ENCODE peak calls at places on chromosomes 13 and 19, in eight cellular contexts. P, U, O, B, G, I, X and F are unnamed samples.
A peak's percentile ranks its signal among the peaks of the same experiment; 100 is the strongest.

GRCh38 chr13:94020833-94021232 is 458.6 kb downstream of the DCT start:
- DNase-seq in P (no peak), U (no peak), O (no peak), B (no peak), G (no peak), I (no peak), X (no peak), F (no peak)

GRCh38 chr19:28297036-28297435 is 915.9 kb downstream of the UQCRFS1 start:
- DNase-seq in P (no peak), U (no peak), O (no peak), B (no peak), G (no peak), I (no peak), X (no peak), F (no peak)

GRCh38 chr13:106182404-106182803 is 353.1 kb downstream of the EFNB2 start:
- DNase-seq in P (peak; percentile 62), U (no peak), O (no peak), B (no peak), G (no peak), I (no peak), X (no peak), F (no peak)

GRCh38 chr13:76993021-76993420 is 1.1 kb downstream of the CLN5 start:
- DNase-seq in P (no peak), U (no peak), O (no peak), B (no peak), G (no peak), I (no peak), X (no peak), F (no peak)

GRCh38 chr19:31149306-31149975 is 199.8 kb downstream of the TSHZ3 start:
- DNase-seq in P (no peak), U (no peak), O (no peak), B (no peak), G (no peak), I (no peak), X (no peak), F (no peak)

GRCh38 chr19:1076951-1077350 is 10.0 kb downstream of the ARHGAP45 start:
- DNase-seq in P (no peak), U (peak; percentile 65), O (no peak), B (peak; percentile 63), G (no peak), I (no peak), X (peak; percentile 85), F (peak; percentile 97)

GRCh38 chr13:99404005-99404755 is 97.0 kb upstream of the GPR183 start:
- DNase-seq in P (no peak), U (no peak), O (no peak), B (no peak), G (no peak), I (no peak), X (no peak), F (no peak)

GRCh38 chr19:42191855-42192254 is 25.6 kb downstream of the DEDD2 start:
- DNase-seq in P (no peak), U (no peak), O (no peak), B (no peak), G (no peak), I (no peak), X (no peak), F (peak; percentile 75)

GRCh38 chr19:934865-935422 is 9.1 kb downstream of the ARID3A start:
- DNase-seq in P (no peak), U (peak; percentile 82), O (peak; percentile 83), B (peak; percentile 89), G (no peak), I (no peak), X (no peak), F (no peak)

GRCh38 chr19:55188620-55189019 is 8.5 kb upstream of the SYT5 start:
- DNase-seq in P (no peak), U (no peak), O (no peak), B (no peak), G (no peak), I (no peak), X (no peak), F (no peak)

GRCh38 chr13:108728370-108728769 is 99.0 kb downstream of the MYO16 start:
- DNase-seq in P (no peak), U (no peak), O (no peak), B (no peak), G (peak; percentile 91), I (peak; percentile 57), X (no peak), F (no peak)

GRCh38 chr13:31067416-31068118 is 94.1 kb downstream of the HSPH1 start:
- DNase-seq in P (no peak), U (no peak), O (no peak), B (no peak), G (no peak), I (no peak), X (no peak), F (peak; percentile 21)

GRCh38 chr19:55245236-55245904 is 13.4 kb downstream of the PPP6R1 start:
- DNase-seq in P (no peak), U (no peak), O (no peak), B (no peak), G (no peak), I (no peak), X (no peak), F (no peak)

GRCh38 chr19:49502866-49503581 is 6.8 kb downstream of the RPS11 start:
- DNase-seq in P (peak; percentile 49), U (peak; percentile 39), O (no peak), B (peak; percentile 52), G (peak; percentile 58), I (no peak), X (peak; percentile 47), F (peak; percentile 60)

GRCh38 chr19:18424890-18425514 is 5.8 kb downstream of the SSBP4 start:
- DNase-seq in P (no peak), U (no peak), O (no peak), B (no peak), G (no peak), I (no peak), X (no peak), F (no peak)

GRCh38 chr13:57633141-57633949 is 1.8 kb downstream of the PCDH17 start:
- DNase-seq in P (no peak), U (peak; percentile 60), O (peak; percentile 71), B (peak; percentile 48), G (peak; percentile 88), I (peak; percentile 88), X (no peak), F (peak; percentile 1)

GRCh38 chr19:33819496-33819874 is 22.8 kb downstream of the KCTD15 start:
- DNase-seq in P (no peak), U (no peak), O (no peak), B (no peak), G (peak; percentile 55), I (no peak), X (no peak), F (no peak)

GRCh38 chr13:25225970-25226369 is 53.9 kb upstream of the AMER2 start:
- DNase-seq in P (no peak), U (no peak), O (no peak), B (no peak), G (peak; percentile 30), I (no peak), X (no peak), F (no peak)

GRCh38 chr13:78586706-78587105 is 16.6 kb downstream of the POU4F1 start:
- DNase-seq in P (no peak), U (no peak), O (no peak), B (no peak), G (peak; percentile 96), I (peak; percentile 81), X (no peak), F (no peak)

GRCh38 chr13:46352810-46353209 is 34.2 kb downstream of the RUBCNL start:
- DNase-seq in P (no peak), U (peak; percentile 49), O (peak; percentile 61), B (no peak), G (no peak), I (no peak), X (no peak), F (no peak)

GRCh38 chr19:10227215-10227971 is 3.7 kb downstream of the S1PR2 start:
- DNase-seq in P (no peak), U (peak; percentile 43), O (peak; percentile 73), B (peak; percentile 32), G (peak; percentile 61), I (peak; percentile 52), X (no peak), F (peak; percentile 18)

GRCh38 chr19:33460221-33460908 is 61.2 kb downstream of the PEPD start:
- DNase-seq in P (no peak), U (peak; percentile 8), O (no peak), B (no peak), G (no peak), I (no peak), X (no peak), F (no peak)

GRCh38 chr13:37109080-37109678 is 3.7 kb upstream of the CSNK1A1L start:
- DNase-seq in P (no peak), U (no peak), O (no peak), B (no peak), G (peak; percentile 58), I (no peak), X (no peak), F (no peak)

GRCh38 chr13:50909605-50910482 is at the start of gene RNASEH2B:
- DNase-seq in P (no peak), U (peak; percentile 44), O (peak; percentile 70), B (peak; percentile 73), G (peak; percentile 85), I (peak; percentile 67), X (peak; percentile 55), F (peak; percentile 75)
- TF ChIP-seq CTCF in P (no peak), U (no peak), O (no peak), B (peak; percentile 4), G (no peak), I (no peak), X (no peak), F (no peak)

GRCh38 chr13:97810152-97810551 is 143.3 kb upstream of the IPO5 start:
- DNase-seq in P (no peak), U (no peak), O (no peak), B (no peak), G (peak; percentile 34), I (no peak), X (no peak), F (no peak)
- TF ChIP-seq CTCF in P (peak; percentile 45), U (peak; percentile 48), O (no peak), B (peak; percentile 22), G (peak; percentile 53), I (no peak), X (no peak), F (no peak)

GRCh38 chr19:16405797-16406196 is 66.0 kb downstream of the EPS15L1 start:
- DNase-seq in P (no peak), U (no peak), O (no peak), B (no peak), G (no peak), I (no peak), X (no peak), F (no peak)

GRCh38 chr19:16403151-16403977 is 68.4 kb downstream of the EPS15L1 start:
- DNase-seq in P (no peak), U (no peak), O (peak; percentile 81), B (no peak), G (no peak), I (no peak), X (no peak), F (no peak)

GRCh38 chr19:16405091-16405490 is 66.7 kb downstream of the EPS15L1 start:
- DNase-seq in P (no peak), U (no peak), O (no peak), B (no peak), G (no peak), I (no peak), X (no peak), F (no peak)

GRCh38 chr19:16404396-16404795 is 67.4 kb downstream of the EPS15L1 start:
- DNase-seq in P (no peak), U (no peak), O (no peak), B (no peak), G (no peak), I (no peak), X (no peak), F (no peak)

GRCh38 chr19:16406356-16406755 is 65.4 kb downstream of the EPS15L1 start:
- DNase-seq in P (no peak), U (no peak), O (no peak), B (no peak), G (no peak), I (no peak), X (no peak), F (no peak)
- TF ChIP-seq CTCF in P (no peak), U (no peak), O (no peak), B (no peak), G (no peak), I (no peak), X (no peak), F (no peak)

GRCh38 chr13:73171926-73172325 is 113.1 kb downstream of the KLF5 start:
- DNase-seq in P (no peak), U (no peak), O (no peak), B (no peak), G (peak; percentile 49), I (peak; percentile 24), X (no peak), F (no peak)
- TF ChIP-seq CTCF in P (no peak), U (no peak), O (no peak), B (no peak), G (peak; percentile 16), I (no peak), X (no peak), F (no peak)